ENCODE peak calls at places on chromosome 13, in seven cellular contexts. K is activated CD4-positive, alpha-beta T cell treated with anti-CD3 and anti-CD28 coated beads, Interleukin-2, amount 50 U/mL, for 1 hour; F is SHP77; G is fibroblast of the conjunctiva; I is stimulated activated CD4-positive, alpha-beta T cell treated with anti-CD3 and anti-CD28 coated beads, Interleukin-12 subunit alpha, Interleukin-12 subunit beta, amount 100 ng/mL, for 4 hours; B is MCF 10A; U is amniotic stem cell. R is an unnamed sample.

GRCh38 chr13:95133498-95133897 is 167.8 kb downstream of the ABCC4 start:
- DNase-seq in F (no peak), K (no peak), U (no peak), G (no peak), I (no peak), B (no peak), R (no peak)

GRCh38 chr13:23384111-23384510 is 49.4 kb downstream of the SACS start:
- DNase-seq in K (no peak), I (peak), G (no peak), U (peak), F (no peak), B (no peak), R (no peak)

GRCh38 chr13:21637296-21637695 is 33.3 kb upstream of the MICU2 start:
- DNase-seq in B (peak), K (peak), G (no peak), F (peak), U (no peak), I (no peak), R (peak)

GRCh38 chr13:77779461-77780272 is 82.2 kb downstream of the SLAIN1 start:
- DNase-seq in U (peak), K (no peak), I (no peak), G (peak), F (peak), B (peak), R (no peak)

GRCh38 chr13:50780201-50781015 is 63.1 kb downstream of the DLEU7 start:
- DNase-seq in F (no peak), U (no peak), K (no peak), B (no peak), G (no peak), I (no peak), R (no peak)

GRCh38 chr13:34462843-34463242 is 479.2 kb upstream of the NBEA start:
- DNase-seq in F (no peak), G (no peak), I (no peak), K (no peak), U (peak), B (peak), R (no peak)

GRCh38 chr13:48431987-48432615 is 19.2 kb upstream of the LPAR6 start:
- DNase-seq in I (no peak), U (no peak), G (no peak), F (no peak), B (peak), K (no peak), R (no peak)

GRCh38 chr13:67076378-67076777 is 153.8 kb downstream of the PCDH9 start:
- DNase-seq in B (no peak), I (no peak), F (no peak), G (no peak), U (no peak), K (no peak), R (no peak)

GRCh38 chr13:111511219-111511732 is 190.8 kb downstream of the TEX29 start:
- DNase-seq in G (no peak), F (no peak), B (no peak), K (no peak), I (no peak), U (no peak), R (no peak)

GRCh38 chr13:77390391-77390790 is 63.5 kb upstream of the MYCBP2 start:
- DNase-seq in B (no peak), K (no peak), F (no peak), G (no peak), U (no peak), I (no peak), R (no peak)

GRCh38 chr13:91381371-91381770 is 17.1 kb upstream of the GPC5 start:
- DNase-seq in B (no peak), U (no peak), G (no peak), I (no peak), F (peak), K (no peak), R (no peak)

R was measured in omental fat pad.